ENCODE peak calls at places on chromosomes 12 and 14, in seven cellular contexts. U is glutamatergic neuron, A is OCI-LY7, F is spleen, V is K562, C is thoracic aorta, G is uterus. D is an unnamed sample.

GRCh38 chr12:98470469-98471082 is 44.8 kb upstream of the TMPO start:
- DNase-seq in U (no peak), A (no peak), F (no peak), V (no peak), C (no peak), G (no peak), D (no peak)

GRCh38 chr12:56723889-56724659 is 1.0 kb downstream of the NACA start:
- DNase-seq in U (no peak), A (peak), F (no peak), V (no peak), C (peak), G (peak), D (no peak)

GRCh38 chr12:104359216-104359615 is 55.7 kb downstream of the EID3 start:
- DNase-seq in U (no peak), A (no peak), F (no peak), V (no peak), C (no peak), G (no peak), D (no peak)

GRCh38 chr12:127987199-127987901 is 279.6 kb upstream of the TMEM132C start:
- DNase-seq in U (no peak), A (no peak), F (no peak), V (no peak), C (no peak), G (no peak), D (no peak)

GRCh38 chr14:60905930-60906329 is 74.9 kb downstream of the TRMT5 start:
- DNase-seq in U (no peak), A (no peak), F (no peak), V (no peak), C (no peak), G (no peak), D (no peak)

GRCh38 chr14:96623676-96624484 is 121.7 kb downstream of the PAPOLA start:
- DNase-seq in U (no peak), A (no peak), F (peak), V (no peak), C (no peak), G (no peak), D (no peak)

GRCh38 chr12:75545636-75546035 is 34.2 kb upstream of the KRR1 start:
- DNase-seq in U (no peak), A (no peak), F (no peak), V (no peak), C (no peak), G (no peak), D (no peak)

GRCh38 chr12:38527631-38528030 is 211.1 kb downstream of the ALG10B start:
- DNase-seq in U (no peak), A (no peak), F (no peak), V (no peak), C (no peak), G (no peak), D (no peak)

GRCh38 chr12:57479376-57480115 is at the start of gene ARHGAP9:
- DNase-seq in U (no peak), A (peak), F (peak), V (no peak), C (no peak), G (no peak), D (no peak)

GRCh38 chr12:121246893-121247557 is 37.1 kb downstream of the P2RX4 start:
- DNase-seq in U (no peak), A (no peak), F (no peak), V (no peak), C (no peak), G (no peak), D (no peak)

GRCh38 chr12:12734561-12735071 is 17.4 kb downstream of the CDKN1B start:
- DNase-seq in U (no peak), A (no peak), F (no peak), V (no peak), C (no peak), G (no peak), D (no peak)

GRCh38 chr14:24481622-24482324 is 26.3 kb downstream of the CMA1 start:
- DNase-seq in U (peak), A (peak), F (peak), V (peak), C (no peak), G (no peak), D (no peak)

GRCh38 chr12:109626378-109627115 is 53.0 kb downstream of the MVK start:
- DNase-seq in U (no peak), A (no peak), F (no peak), V (no peak), C (no peak), G (no peak), D (no peak)

GRCh38 chr14:63300854-63301253 is 17.9 kb downstream of the GPHB5 start:
- DNase-seq in U (no peak), A (no peak), F (no peak), V (no peak), C (no peak), G (no peak), D (no peak)

GRCh38 chr12:32418221-32418620 is 18.9 kb downstream of the FGD4 start:
- DNase-seq in U (no peak), A (no peak), F (no peak), V (no peak), C (no peak), G (no peak), D (no peak)

GRCh38 chr12:66087365-66087943 is 43.1 kb downstream of the LLPH start:
- DNase-seq in U (peak), A (peak), F (no peak), V (peak), C (peak), G (peak), D (peak)

GRCh38 chr12:49750027-49750977 is 8.9 kb downstream of the TMBIM6 start:
- DNase-seq in U (no peak), A (peak), F (no peak), V (no peak), C (no peak), G (no peak), D (no peak)

GRCh38 chr12:76719171-76719631 is 44.7 kb upstream of the ZDHHC17 start:
- DNase-seq in U (no peak), A (no peak), F (no peak), V (no peak), C (no peak), G (no peak), D (no peak)

GRCh38 chr12:74537707-74538385 is at the start of gene ATXN7L3B:
- DNase-seq in U (peak), A (peak), F (peak), V (peak), C (peak), G (peak), D (peak)
- TF ChIP-seq CTCF in U (no peak), A (no peak), F (no peak), V (no peak), C (no peak), G (peak), D (no peak)

DNA sequence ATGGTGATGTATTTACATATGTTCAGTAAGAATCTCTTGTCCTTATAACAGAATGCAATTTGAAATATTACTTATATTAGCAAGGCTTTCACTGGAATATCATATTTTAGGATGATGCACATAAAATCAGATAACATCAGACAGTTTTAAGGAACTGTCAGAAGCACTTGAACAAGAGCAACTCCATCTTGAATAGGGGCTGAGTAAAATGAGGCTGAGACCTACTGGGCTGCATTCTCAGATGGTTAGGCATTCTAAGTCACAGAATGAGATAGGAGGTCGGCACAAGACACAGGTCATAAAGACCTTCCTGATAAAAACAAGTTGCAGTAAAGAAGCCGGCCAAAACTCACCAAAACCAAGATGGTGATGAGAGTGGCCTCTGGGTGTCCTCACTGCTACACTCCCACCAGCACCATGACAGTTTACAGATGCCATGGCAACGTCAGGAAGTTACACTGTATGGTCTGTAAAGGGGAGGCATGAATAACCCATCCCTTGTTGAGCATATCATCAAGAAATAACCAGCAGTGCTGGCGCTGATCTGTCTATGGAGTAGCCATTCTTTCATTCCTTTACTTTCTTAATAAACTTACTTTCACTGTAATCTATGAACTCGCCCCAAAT is 27.6 kb upstream of the ETV6 start:
- DNase-seq in U (no peak), A (peak), F (no peak), V (no peak), C (no peak), G (no peak), D (no peak)
- TF ChIP-seq CTCF in U (no peak), A (peak), F (no peak), V (peak), C (no peak), G (no peak), D (no peak)

DNA sequence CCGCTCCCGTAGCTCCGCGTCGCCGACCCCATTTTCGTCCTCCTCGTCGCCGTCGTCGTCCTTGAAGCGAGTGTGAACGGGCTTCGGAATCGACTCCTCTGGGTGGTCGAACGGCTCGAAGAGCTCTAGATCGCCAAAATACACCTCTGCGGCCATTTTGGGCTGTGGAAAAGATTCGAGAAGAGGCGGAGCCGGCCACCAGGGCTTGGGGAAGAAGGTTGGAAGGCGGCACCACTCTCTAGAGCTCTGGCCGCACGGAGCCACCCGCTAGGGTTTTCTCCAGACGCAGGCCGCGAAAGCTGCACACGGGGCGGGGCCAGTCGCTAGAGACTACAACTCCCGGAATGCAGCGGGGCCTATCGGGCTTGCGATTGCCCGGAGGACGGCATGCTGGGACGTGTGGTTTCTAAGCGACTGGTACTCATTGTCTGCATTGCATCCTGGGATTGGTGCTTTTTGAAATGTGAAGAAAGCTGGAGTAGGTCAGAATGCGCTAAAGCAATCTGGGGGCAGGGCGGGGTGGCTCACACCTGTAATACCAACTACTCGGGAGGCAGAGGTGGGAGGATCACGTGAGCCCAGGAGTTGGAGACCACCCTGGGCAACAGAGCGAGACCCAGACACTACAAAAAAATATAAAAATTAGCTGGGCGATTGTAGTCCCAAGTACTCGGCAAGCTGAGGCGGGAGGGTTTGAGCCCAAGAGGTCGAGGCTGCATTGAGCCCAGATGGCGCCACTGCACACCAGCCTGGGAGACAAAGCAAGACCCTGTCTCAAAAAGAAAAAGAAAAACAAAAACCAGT is at the start of gene ZCCHC8:
- DNase-seq in U (peak), A (peak), F (peak), V (peak), C (peak), G (peak), D (peak)
- TF ChIP-seq CTCF in U (no peak), A (peak), F (peak), V (peak), C (no peak), G (peak), D (no peak)

GRCh38 chr12:7374423-7375144 is 69.4 kb downstream of the CD163L1 start:
- DNase-seq in U (peak), A (peak), F (peak), V (peak), C (no peak), G (no peak), D (no peak)
- TF ChIP-seq CTCF in U (peak), A (peak), F (no peak), V (peak), C (no peak), G (no peak), D (no peak)

GRCh38 chr12:88931598-88931997 is 351.3 kb upstream of the KITLG start:
- DNase-seq in U (no peak), A (no peak), F (no peak), V (no peak), C (no peak), G (no peak), D (no peak)
- TF ChIP-seq CTCF in U (no peak), A (no peak), F (no peak), V (no peak), C (no peak), G (no peak), D (no peak)

DNA sequence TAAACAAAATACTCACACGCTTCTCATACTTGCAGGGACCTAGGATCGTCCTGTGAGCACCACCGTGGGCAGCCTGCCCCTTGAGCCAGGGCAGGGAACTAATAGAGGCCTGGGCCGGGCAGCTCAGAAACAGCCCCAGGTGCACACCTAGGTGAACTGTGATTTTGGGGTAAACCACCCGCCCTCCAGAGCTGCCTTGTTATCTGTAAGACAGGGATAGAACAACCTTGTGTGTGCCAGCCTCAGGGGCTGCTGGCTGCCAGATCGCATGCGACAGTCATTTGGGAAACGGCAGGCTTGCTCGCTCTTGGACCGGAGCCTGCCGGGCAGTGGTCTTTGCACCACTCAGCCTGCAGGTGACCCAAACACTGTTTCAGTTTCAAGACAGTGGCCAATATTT is 86.8 kb downstream of the ADGRD1 start:
- DNase-seq in U (no peak), A (no peak), F (peak), V (no peak), C (no peak), G (no peak), D (no peak)
- TF ChIP-seq CTCF in U (no peak), A (no peak), F (no peak), V (no peak), C (no peak), G (no peak), D (no peak)

DNA sequence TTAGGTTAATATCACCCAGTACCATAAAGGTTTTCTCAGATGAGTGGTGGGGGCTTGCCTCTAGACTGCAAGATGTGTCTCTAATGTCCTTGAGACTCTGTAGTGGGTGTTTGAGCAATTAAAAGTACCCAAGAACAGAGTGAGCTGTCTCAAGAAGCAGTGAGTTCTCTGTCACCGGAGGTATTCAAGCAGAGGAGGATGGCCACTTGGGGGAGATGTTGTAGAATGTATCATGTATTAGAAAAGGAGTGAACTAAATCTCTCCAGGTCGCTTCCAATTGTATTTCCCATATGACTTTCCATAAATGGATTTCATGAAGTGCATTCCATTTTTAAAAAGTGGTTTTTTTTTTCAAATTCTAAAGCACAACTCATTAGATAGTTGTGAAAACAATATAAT is 35.0 kb downstream of the SLC17A8 start:
- DNase-seq in U (no peak), A (no peak), F (no peak), V (no peak), C (no peak), G (no peak), D (no peak)
- TF ChIP-seq CTCF in U (no peak), A (peak), F (no peak), V (peak), C (no peak), G (no peak), D (no peak)

GRCh38 chr12:123936956-123937706 is 35.5 kb downstream of the CCDC92 start:
- DNase-seq in U (no peak), A (no peak), F (peak), V (no peak), C (no peak), G (no peak), D (no peak)

GRCh38 chr12:123940627-123940966 is 32.0 kb downstream of the CCDC92 start:
- DNase-seq in U (no peak), A (no peak), F (peak), V (no peak), C (no peak), G (no peak), D (no peak)

GRCh38 chr12:123937707-123938600 is 34.7 kb downstream of the CCDC92 start:
- DNase-seq in U (no peak), A (no peak), F (peak), V (no peak), C (no peak), G (no peak), D (no peak)

GRCh38 chr12:123939716-123940626 is 32.7 kb downstream of the CCDC92 start:
- DNase-seq in U (no peak), A (no peak), F (peak), V (no peak), C (no peak), G (no peak), D (no peak)

DNA sequence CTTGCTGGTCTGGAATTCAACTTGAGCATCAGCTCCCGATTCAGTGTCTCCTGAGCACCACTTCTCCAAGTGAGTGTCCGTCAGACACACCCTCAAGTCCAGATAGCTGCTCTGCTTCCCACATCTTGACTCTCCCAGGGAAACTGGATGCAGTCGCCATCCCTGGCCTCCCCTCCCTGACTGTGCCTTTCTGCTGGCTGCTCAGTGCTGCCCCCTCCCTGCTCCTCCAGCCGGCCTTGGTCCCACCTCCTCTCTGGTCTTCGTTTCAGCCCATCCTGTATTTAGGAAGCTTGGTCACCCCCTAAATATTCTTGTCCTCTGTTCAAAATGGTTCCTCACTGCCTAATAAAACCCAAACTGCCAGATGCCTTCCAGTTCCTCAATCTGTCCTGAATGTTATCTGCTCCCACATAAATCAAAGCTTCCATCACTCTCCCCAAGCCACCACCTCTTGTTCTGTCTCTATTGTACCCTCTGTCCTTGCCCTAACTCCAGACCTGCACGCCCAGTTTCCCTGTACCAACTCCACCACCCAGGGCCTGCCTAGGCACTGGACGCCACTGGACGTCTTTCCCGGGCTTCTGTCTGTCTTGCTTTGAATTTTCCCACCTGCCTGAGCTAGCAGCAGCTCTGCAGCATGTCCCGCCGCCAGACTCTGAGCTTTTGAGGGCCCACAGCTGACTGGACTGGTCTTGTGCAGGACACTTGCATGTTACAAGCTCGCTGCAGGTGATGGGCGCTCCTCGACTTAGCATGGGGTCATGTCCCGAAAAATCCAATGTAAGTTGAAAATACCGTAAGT is 33.8 kb downstream of the CCDC92 start:
- DNase-seq in U (peak), A (peak), F (peak), V (peak), C (no peak), G (no peak), D (no peak)
- TF ChIP-seq CTCF in U (peak), A (peak), F (no peak), V (peak), C (no peak), G (no peak), D (no peak)